ENCODE peak calls at places on chromosome 22, in seven cellular contexts. W is H1, B is HCT116, K is WTC11, A is GM12878, G is K562, P is HepG2. C is an unnamed sample.

GRCh38 chr22:43970037-43970747 is 14.9 kb downstream of the SAMM50 start:
- DNase-seq in W (no peak), B (no peak), K (no peak), A (no peak), G (peak), P (no peak), C (no peak)

GRCh38 chr22:32839776-32840571 is 38.5 kb downstream of the TIMP3 start:
- DNase-seq in W (no peak), B (no peak), K (no peak), A (no peak), G (no peak), P (no peak), C (no peak)

GRCh38 chr22:30212363-30212995 is 34.1 kb downstream of the LIF start:
- DNase-seq in W (no peak), B (peak), K (no peak), A (no peak), G (no peak), P (peak), C (no peak)

GRCh38 chr22:20805972-20806471 is 32.1 kb downstream of the SERPIND1 start:
- DNase-seq in W (no peak), B (no peak), K (no peak), A (no peak), G (no peak), P (no peak), C (no peak)

GRCh38 chr22:27756212-27756660 is 45.3 kb downstream of the MN1 start:
- DNase-seq in W (no peak), B (no peak), K (no peak), A (no peak), G (no peak), P (no peak), C (no peak)

GRCh38 chr22:39598017-39598965 is 27.7 kb downstream of the CACNA1I start:
- DNase-seq in W (peak), B (peak), K (peak), A (no peak), G (peak), P (no peak), C (peak)

GRCh38 chr22:27317156-27317555 is 484.4 kb downstream of the MN1 start:
- DNase-seq in W (no peak), B (no peak), K (no peak), A (no peak), G (no peak), P (no peak), C (no peak)

GRCh38 chr22:22951035-22951434 is 63.4 kb downstream of the IGLL5 start:
- DNase-seq in W (no peak), B (no peak), K (no peak), A (no peak), G (no peak), P (no peak), C (no peak)

GRCh38 chr22:22554324-22555284 is 4.5 kb downstream of the PRAME start:
- DNase-seq in W (no peak), B (no peak), K (no peak), A (no peak), G (no peak), P (no peak), C (no peak)

GRCh38 chr22:20154602-20155183 is 3.8 kb upstream of the CCDC188 start:
- DNase-seq in W (no peak), B (no peak), K (no peak), A (no peak), G (peak), P (no peak), C (no peak)

DNA sequence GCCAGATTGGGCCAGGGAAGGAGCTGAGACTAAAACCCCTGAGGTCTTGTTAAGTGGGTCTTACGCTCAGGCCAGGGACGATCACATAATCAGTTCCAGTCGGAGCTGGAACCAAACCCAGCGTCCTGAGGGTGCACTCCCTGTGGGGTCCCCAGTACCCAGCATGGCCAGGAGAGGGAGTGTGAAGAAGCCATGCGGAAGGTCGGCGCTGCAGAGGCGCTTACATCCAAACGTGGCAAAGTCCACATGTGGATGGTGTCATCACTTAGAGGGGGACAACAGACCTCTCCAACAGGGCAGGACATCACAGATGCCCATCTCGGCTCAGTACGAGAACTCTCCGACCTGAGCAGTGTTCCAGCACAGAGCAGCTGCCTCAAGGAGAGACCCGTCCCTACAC is 8.3 kb downstream of the ATP5MGL start:
- DNase-seq in W (no peak), B (no peak), K (no peak), A (no peak), G (no peak), P (peak), C (no peak)
- TF ChIP-seq SP1 in W (no peak), B (no peak), K (no peak), A (no peak), G (no peak), P (no peak), C (no peak)

GRCh38 chr22:46542011-46542985 is 4.9 kb upstream of the CELSR1 start:
- DNase-seq in W (no peak), B (no peak), K (peak), A (peak), G (peak), P (peak), C (peak)
- TF ChIP-seq SP1 in W (no peak), B (no peak), K (no peak), A (no peak), G (no peak), P (no peak), C (no peak)

GRCh38 chr22:19085233-19086043 is 36.8 kb downstream of the DGCR2 start:
- DNase-seq in W (no peak), B (no peak), K (no peak), A (peak), G (no peak), P (peak), C (peak)
- TF ChIP-seq SP1 in W (no peak), B (no peak), K (no peak), A (no peak), G (no peak), P (no peak), C (no peak)

DNA sequence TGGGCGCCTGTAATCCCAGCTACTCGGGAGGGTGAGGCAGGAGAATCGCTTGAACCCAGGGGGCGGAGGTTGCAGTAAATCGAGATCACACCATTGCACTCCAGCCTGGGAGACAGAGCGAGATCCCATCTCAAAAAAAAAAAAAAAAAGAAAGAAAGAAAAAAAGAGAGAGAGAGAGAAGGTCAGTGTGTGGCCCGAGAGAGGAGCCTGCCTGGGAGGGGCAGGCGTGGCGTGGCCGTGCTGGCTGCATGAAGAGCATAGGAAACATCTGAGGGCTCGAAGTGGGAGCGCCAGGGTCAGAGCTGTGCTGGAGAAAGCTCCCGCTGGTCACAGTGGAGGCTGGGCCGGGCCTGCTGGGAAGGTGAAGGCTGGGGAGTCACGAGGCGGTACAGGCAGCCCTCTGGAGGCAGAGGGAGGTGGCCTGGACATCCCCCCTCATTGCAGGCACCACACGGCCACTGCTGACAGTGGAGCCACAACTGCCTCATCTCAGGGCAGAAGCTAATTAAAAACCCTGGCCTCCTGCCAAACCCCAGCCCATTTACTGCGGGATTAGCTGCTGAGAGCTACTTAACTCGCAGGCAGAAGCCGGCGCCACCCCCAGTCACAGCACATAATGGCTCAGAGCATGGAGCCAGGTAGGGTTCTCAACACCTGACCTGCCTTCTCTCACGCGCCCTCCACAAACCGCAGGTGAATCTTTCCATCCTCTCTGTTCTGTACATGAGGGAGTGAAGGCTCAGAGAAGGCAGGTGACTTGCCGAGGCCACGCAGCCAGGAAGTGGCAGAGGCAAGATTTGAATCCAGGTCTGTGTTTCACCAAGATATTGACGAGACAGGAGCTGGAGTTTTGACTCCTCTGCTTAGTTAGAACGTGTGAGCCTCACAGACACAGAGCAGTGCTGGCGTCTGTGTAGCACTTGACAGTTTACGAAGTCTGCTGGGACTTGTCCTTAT is 32.6 kb downstream of the NFAM1 start:
- DNase-seq in W (no peak), B (no peak), K (peak), A (no peak), G (peak), P (no peak), C (peak)
- TF ChIP-seq SP1 in W (no peak), B (no peak), K (no peak), A (no peak), G (no peak), P (no peak), C (no peak)

DNA sequence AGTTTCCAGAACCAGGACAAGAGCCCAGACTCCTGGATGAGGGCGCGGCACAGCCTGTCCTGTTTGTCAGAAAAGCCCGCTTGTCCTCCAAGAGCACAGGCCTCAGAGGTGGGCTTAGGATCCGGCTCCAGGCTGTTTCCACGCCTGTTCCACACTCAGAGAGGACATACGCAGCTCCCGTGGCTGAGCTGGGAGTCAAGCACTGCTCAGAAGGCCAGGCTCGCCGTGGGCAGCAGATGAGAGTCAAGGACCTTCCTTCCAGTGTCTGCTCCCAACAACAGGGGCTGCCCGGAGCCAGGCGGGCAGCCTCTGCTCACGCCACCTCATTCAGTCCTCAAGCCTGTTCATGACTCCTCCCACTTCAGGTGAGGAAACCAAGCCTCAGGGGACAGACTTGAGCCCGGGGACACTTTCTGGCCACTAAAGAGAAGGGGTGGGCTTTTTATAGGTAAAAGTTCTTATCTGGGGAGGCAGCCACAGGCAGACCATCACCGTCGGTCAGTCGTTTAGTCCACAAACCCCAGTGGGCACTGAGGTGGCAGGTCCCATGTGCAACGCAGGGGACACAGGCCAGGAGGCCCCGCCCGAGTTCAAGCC is 3.8 kb downstream of the CYB5R3 start:
- DNase-seq in W (no peak), B (no peak), K (no peak), A (no peak), G (no peak), P (no peak), C (no peak)
- TF ChIP-seq SP1 in W (no peak), B (no peak), K (no peak), A (no peak), G (no peak), P (no peak), C (no peak)

DNA sequence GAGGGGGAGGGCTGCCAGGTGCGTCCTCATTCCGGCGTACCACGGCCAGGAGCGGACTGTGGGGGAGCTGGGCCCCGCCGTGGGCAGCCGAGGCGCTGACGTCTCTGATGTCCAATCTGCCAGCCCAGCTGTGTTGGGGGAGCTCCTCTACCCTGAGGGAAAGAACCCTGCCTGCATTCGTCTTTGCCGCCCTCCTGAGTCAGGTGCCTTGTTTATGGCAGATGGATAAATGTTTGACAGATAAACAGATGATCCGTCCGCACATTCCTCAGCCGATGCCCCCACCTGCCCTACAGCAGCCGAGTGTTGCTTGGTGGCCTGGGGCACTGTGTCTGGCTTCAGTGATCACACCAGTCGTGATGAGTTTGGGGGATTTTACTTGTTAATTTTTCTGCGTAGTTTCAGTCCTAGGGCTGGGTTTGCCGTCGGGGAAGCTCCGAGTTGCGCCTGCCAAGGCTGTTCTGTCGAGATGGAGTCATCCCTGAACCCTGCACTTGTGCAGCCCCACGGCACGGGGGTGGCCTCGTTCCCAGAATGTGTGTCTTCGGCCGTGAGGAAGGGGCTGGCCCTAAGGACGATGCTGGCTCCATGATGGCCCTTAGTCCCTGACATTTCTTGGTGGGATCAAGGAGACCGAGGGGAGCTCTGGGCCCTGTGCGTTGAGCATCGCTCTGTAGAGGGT is 1083.9 kb downstream of the BRD1 start:
- DNase-seq in W (no peak), B (no peak), K (no peak), A (no peak), G (no peak), P (no peak), C (no peak)
- TF ChIP-seq SP1 in W (no peak), B (no peak), K (no peak), A (no peak), G (no peak), P (no peak), C (no peak)